ENCODE peak calls at places on chromosomes 6 and 20, in nine cellular contexts. P is CD8-positive, alpha-beta memory T cell; J is CD8-positive, alpha-beta T cell; A is DMS53; Y is AG09319; R is WTC11; H is Panc1; M is stimulated activated CD4-positive, alpha-beta T cell treated with anti-CD3 and anti-CD28 coated beads, Interleukin-15, amount 100 ng/mL, for 24 hours; I is activated gamma-delta T cell treated with Interleukin-2 at 50 U/mL for 16 hours. X is an unnamed sample.

GRCh38 chr6:142523485-142523884 is 221.7 kb downstream of the ADGRG6 start:
- DNase-seq in P (no peak), J (no peak), A (no peak), Y (peak; percentile 52), R (no peak), H (no peak), M (no peak), I (no peak), X (no peak)

GRCh38 chr20:56689852-56690485 is 60.9 kb downstream of the TFAP2C start:
- DNase-seq in P (no peak), J (no peak), A (no peak), Y (no peak), R (no peak), H (no peak), M (no peak), I (no peak), X (no peak)

GRCh38 chr6:114389111-114389510 is 46.3 kb upstream of the HS3ST5 start:
- DNase-seq in P (no peak), J (no peak), A (no peak), Y (no peak), R (no peak), H (no peak), M (no peak), I (no peak), X (no peak)

GRCh38 chr6:1947922-1948321 is 297.5 kb downstream of the GMDS start:
- DNase-seq in P (no peak), J (no peak), A (no peak), Y (no peak), R (no peak), H (no peak), M (no peak), I (no peak), X (no peak)

GRCh38 chr20:13101701-13102100 is 92.9 kb downstream of the SPTLC3 start:
- DNase-seq in P (no peak), J (no peak), A (no peak), Y (no peak), R (no peak), H (no peak), M (no peak), I (no peak), X (no peak)

GRCh38 chr20:44579313-44580090 is 2.9 kb upstream of the PKIG start:
- DNase-seq in P (no peak), J (no peak), A (no peak), Y (no peak), R (no peak), H (no peak), M (no peak), I (no peak), X (no peak)

GRCh38 chr20:43430265-43430664 is 27.4 kb upstream of the SRSF6 start:
- DNase-seq in P (no peak), J (no peak), A (peak; percentile 18), Y (no peak), R (peak; percentile 69), H (no peak), M (no peak), I (no peak), X (peak; percentile 87)

GRCh38 chr6:147759088-147759487 is 250.6 kb downstream of the SAMD5 start:
- DNase-seq in P (no peak), J (no peak), A (no peak), Y (peak; percentile 2), R (no peak), H (no peak), M (no peak), I (no peak), X (no peak)

GRCh38 chr6:44224154-44224977 is 971 bp downstream of the SLC29A1 start:
- DNase-seq in P (no peak), J (no peak), A (peak; percentile 65), Y (no peak), R (peak; percentile 39), H (no peak), M (peak; percentile 45), I (no peak), X (peak; percentile 75)

GRCh38 chr6:6694368-6694780 is 105.9 kb downstream of the LY86 start:
- DNase-seq in P (no peak), J (no peak), A (no peak), Y (no peak), R (peak; percentile 50), H (no peak), M (no peak), I (no peak), X (peak; percentile 50)

GRCh38 chr6:54074591-54075195 is 36.5 kb upstream of the MLIP start:
- DNase-seq in P (no peak), J (no peak), A (no peak), Y (no peak), R (peak; percentile 16), H (no peak), M (no peak), I (no peak), X (peak; percentile 70)

GRCh38 chr20:18702736-18703135 is 110.8 kb upstream of the SCP2D1 start:
- DNase-seq in P (no peak), J (no peak), A (no peak), Y (no peak), R (no peak), H (no peak), M (no peak), I (no peak), X (no peak)

GRCh38 chr6:160030103-160030502 is 61.2 kb downstream of the IGF2R start:
- DNase-seq in P (no peak), J (no peak), A (peak; percentile 58), Y (peak; percentile 89), R (no peak), H (no peak), M (no peak), I (no peak), X (peak; percentile 87)

GRCh38 chr6:32933661-32934085 is 7.2 kb downstream of the HLA-DMB start:
- DNase-seq in P (peak; percentile 60), J (peak; percentile 74), A (peak; percentile 81), Y (peak; percentile 37), R (peak; percentile 82), H (peak; percentile 48), M (peak; percentile 84), I (peak; percentile 79), X (peak; percentile 63)

GRCh38 chr20:4260102-4260501 is 244.7 kb upstream of the RNF24 start:
- DNase-seq in P (no peak), J (no peak), A (no peak), Y (no peak), R (no peak), H (no peak), M (no peak), I (no peak), X (no peak)

GRCh38 chr20:46013826-46014516 is 5.3 kb downstream of the MMP9 start:
- DNase-seq in P (peak; percentile 53), J (peak; percentile 74), A (peak; percentile 91), Y (no peak), R (peak; percentile 91), H (no peak), M (peak; percentile 79), I (peak; percentile 59), X (peak; percentile 97)

GRCh38 chr20:9075264-9076095 is 6.6 kb downstream of the PLCB4 start:
- DNase-seq in P (no peak), J (no peak), A (no peak), Y (no peak), R (no peak), H (no peak), M (no peak), I (no peak), X (peak; percentile 79)

GRCh38 chr6:9543649-9544048 is 871.2 kb downstream of the TFAP2A start:
- DNase-seq in P (no peak), J (no peak), A (no peak), Y (no peak), R (no peak), H (no peak), M (no peak), I (no peak), X (peak; percentile 62)

GRCh38 chr20:22509090-22509938 is 75.1 kb downstream of the FOXA2 start:
- DNase-seq in P (no peak), J (no peak), A (peak; percentile 87), Y (no peak), R (no peak), H (no peak), M (no peak), I (no peak), X (no peak)

GRCh38 chr20:58967652-58968429 is 13.2 kb upstream of the NELFCD start:
- DNase-seq in P (no peak), J (no peak), A (no peak), Y (no peak), R (no peak), H (no peak), M (no peak), I (no peak), X (no peak)

GRCh38 chr20:57795977-57796560 is 86.3 kb upstream of the PMEPA1 start:
- DNase-seq in P (no peak), J (no peak), A (no peak), Y (no peak), R (no peak), H (no peak), M (no peak), I (no peak), X (no peak)

GRCh38 chr6:28656715-28657114 is 131.0 kb downstream of the GPX5 start:
- DNase-seq in P (no peak), J (no peak), A (no peak), Y (no peak), R (no peak), H (no peak), M (no peak), I (no peak), X (no peak)

GRCh38 chr20:45946149-45946970 is 11.9 kb downstream of the PCIF1 start:
- DNase-seq in P (no peak), J (no peak), A (no peak), Y (peak; percentile 73), R (no peak), H (no peak), M (peak; percentile 36), I (peak; percentile 56), X (no peak)

GRCh38 chr6:75213112-75213511 is 7.3 kb upstream of the COL12A1 start:
- DNase-seq in P (no peak), J (no peak), A (peak; percentile 14), Y (no peak), R (no peak), H (no peak), M (no peak), I (no peak), X (no peak)

GRCh38 chr6:123418101-123418500 is 218.6 kb downstream of the TRDN start:
- DNase-seq in P (no peak), J (no peak), A (no peak), Y (no peak), R (no peak), H (no peak), M (no peak), I (no peak), X (no peak)

GRCh38 chr20:64079273-64080012 is at the start of gene RGS19:
- DNase-seq in P (peak; percentile 61), J (peak; percentile 65), A (peak; percentile 87), Y (peak; percentile 20), R (peak; percentile 75), H (no peak), M (peak; percentile 84), I (peak; percentile 61), X (peak; percentile 77)

GRCh38 chr6:160156842-160157241 is 35.2 kb downstream of the SLC22A1 start:
- DNase-seq in P (no peak), J (no peak), A (no peak), Y (no peak), R (no peak), H (no peak), M (no peak), I (no peak), X (no peak)

GRCh38 chr6:34730006-34730405 is 27.3 kb upstream of the SNRPC start:
- DNase-seq in P (no peak), J (no peak), A (no peak), Y (no peak), R (no peak), H (no peak), M (no peak), I (no peak), X (no peak)

GRCh38 chr20:40654876-40655275 is 34.2 kb downstream of the MAFB start:
- DNase-seq in P (no peak), J (no peak), A (no peak), Y (no peak), R (no peak), H (no peak), M (no peak), I (no peak), X (no peak)

X was measured in mesendoderm.